ENCODE peak calls at places on chromosome X, in six cellular contexts. A, L, W, B, Z and R are unnamed samples.

GRCh38 chrX:118325453-118325852 is 20.5 kb upstream of the WDR44 start:
- DNase-seq in A (no peak), L (no peak), W (no peak), B (no peak), Z (no peak), R (no peak)

GRCh38 chrX:46755656-46756055 is 3.3 kb downstream of the SLC9A7 start:
- DNase-seq in A (no peak), L (no peak), W (no peak), B (no peak), Z (no peak), R (no peak)

GRCh38 chrX:150363561-150364346 is 637 bp downstream of the MAMLD1 start:
- DNase-seq in A (no peak), L (no peak), W (no peak), B (peak; percentile 41), Z (peak; percentile 49), R (no peak)

GRCh38 chrX:73398185-73398914 is 48.5 kb upstream of the CDX4 start:
- DNase-seq in A (no peak), L (no peak), W (no peak), B (no peak), Z (no peak), R (no peak)

GRCh38 chrX:103954259-103954658 is 8.2 kb upstream of the TMSB15B start:
- DNase-seq in A (no peak), L (no peak), W (no peak), B (no peak), Z (no peak), R (no peak)

GRCh38 chrX:104309169-104309568 is 54.4 kb upstream of the ESX1 start:
- DNase-seq in A (no peak), L (no peak), W (no peak), B (no peak), Z (no peak), R (no peak)

GRCh38 chrX:13059676-13060499 is 15.5 kb upstream of the FAM9C start:
- DNase-seq in A (peak; percentile 75), L (no peak), W (no peak), B (peak; percentile 18), Z (peak; percentile 53), R (no peak)

GRCh38 chrX:12245650-12246645 is 107.7 kb downstream of the FRMPD4 start:
- DNase-seq in A (no peak), L (no peak), W (no peak), B (peak; percentile 12), Z (no peak), R (no peak)

GRCh38 chrX:50813843-50814661 is at the start of gene SHROOM4:
- DNase-seq in A (peak; percentile 59), L (peak; percentile 81), W (no peak), B (peak; percentile 71), Z (peak; percentile 51), R (no peak)

GRCh38 chrX:8711401-8711800 is 20.5 kb downstream of the ANOS1 start:
- DNase-seq in A (no peak), L (no peak), W (no peak), B (no peak), Z (no peak), R (no peak)

GRCh38 chrX:19627081-19627480 is 111.8 kb upstream of the MAP3K15 start:
- DNase-seq in A (no peak), L (peak; percentile 77), W (no peak), B (no peak), Z (no peak), R (no peak)

GRCh38 chrX:126137899-126138298 is 28.2 kb downstream of the DCAF12L2 start:
- DNase-seq in A (no peak), L (no peak), W (no peak), B (no peak), Z (no peak), R (no peak)

GRCh38 chrX:55794420-55794819 is 76.9 kb downstream of the RRAGB start:
- DNase-seq in A (no peak), L (no peak), W (no peak), B (no peak), Z (no peak), R (peak; percentile 39)

GRCh38 chrX:6468716-6469115 is 66.2 kb downstream of the VCX3A start:
- DNase-seq in A (no peak), L (no peak), W (no peak), B (no peak), Z (no peak), R (no peak)

GRCh38 chrX:65406532-65406931 is 128.1 kb downstream of the LAS1L start:
- DNase-seq in A (peak; percentile 3), L (no peak), W (peak; percentile 0), B (peak; percentile 8), Z (no peak), R (no peak)